ENCODE peak calls at places on chromosomes 2 and 18, in ten cellular contexts. K is HepG2; X is GM06990; A is brain microvascular endothelial cell; C is bronchial epithelial cell; E is heart left ventricle; O is astrocyte of the spinal cord; Z is lower lobe of right lung; H is epithelial cell of proximal tubule; L is CD8-positive, alpha-beta T cell. S is an unnamed sample.
A peak's percentile ranks its signal among the peaks of the same experiment; 100 is the strongest.

GRCh38 chr18:48229445-48230052 is 179.6 kb downstream of the ZBTB7C start:
- DNase-seq in A (no peak), K (no peak), H (no peak), Z (no peak), X (no peak), E (no peak), C (no peak), O (no peak), L (no peak), S (no peak)

GRCh38 chr2:54206596-54206995 is 49.4 kb downstream of the TSPYL6 start:
- DNase-seq in A (peak; percentile 40), C (peak; percentile 35), Z (no peak), O (peak; percentile 64), H (no peak), X (peak; percentile 11), E (no peak), K (peak; percentile 50), L (no peak), S (peak; percentile 27)

GRCh38 chr2:28452534-28453081 is 43.3 kb upstream of the PLB1 start:
- DNase-seq in E (peak; percentile 75), Z (peak; percentile 84), A (peak; percentile 39), K (peak; percentile 58), H (no peak), C (no peak), O (peak; percentile 38), L (peak; percentile 73), X (peak; percentile 39), S (peak; percentile 79)

GRCh38 chr2:200515155-200515554 is 5.3 kb upstream of the KCTD18 start:
- DNase-seq in C (no peak), K (no peak), L (no peak), H (no peak), A (no peak), E (no peak), O (no peak), Z (no peak), X (no peak), S (no peak)

GRCh38 chr2:12219761-12220160 is 473.3 kb downstream of the LPIN1 start:
- DNase-seq in C (no peak), E (no peak), K (no peak), H (no peak), O (no peak), Z (no peak), A (no peak), X (no peak), L (no peak), S (no peak)

GRCh38 chr2:201257941-201258665 is 2.2 kb upstream of the CASP8 start:
- DNase-seq in A (peak; percentile 86), K (peak; percentile 55), X (peak; percentile 84), L (peak; percentile 87), C (peak; percentile 90), E (peak; percentile 71), O (peak; percentile 92), Z (peak; percentile 91), H (peak; percentile 82), S (peak; percentile 71)

GRCh38 chr2:159613515-159614336 is 2.6 kb downstream of the BAZ2B start:
- DNase-seq in Z (no peak), E (no peak), H (no peak), A (no peak), O (peak; percentile 53), C (peak; percentile 52), X (peak; percentile 13), K (no peak), L (no peak), S (no peak)

GRCh38 chr2:215728504-215729065 is 284.8 kb downstream of the MREG start:
- DNase-seq in K (peak; percentile 34), H (no peak), Z (peak; percentile 53), O (peak; percentile 98), E (no peak), A (peak; percentile 97), L (no peak), C (peak; percentile 88), X (peak; percentile 51), S (peak; percentile 48)

GRCh38 chr2:8609357-8609804 is 72.5 kb upstream of the ID2 start:
- DNase-seq in Z (peak; percentile 18), X (no peak), K (peak; percentile 98), E (no peak), H (peak; percentile 46), C (no peak), A (no peak), L (no peak), O (no peak), S (no peak)

GRCh38 chr2:71806432-71806831 is 341.2 kb downstream of the CYP26B1 start:
- DNase-seq in O (no peak), Z (no peak), H (no peak), C (no peak), X (no peak), E (no peak), L (no peak), A (no peak), K (no peak), S (no peak)

GRCh38 chr2:176892818-176893217 is 319.8 kb upstream of the HNRNPA3 start:
- DNase-seq in A (no peak), E (no peak), C (no peak), Z (no peak), X (no peak), O (no peak), K (no peak), L (no peak), H (no peak), S (no peak)

GRCh38 chr2:79105259-79105658 is 15.0 kb upstream of the REG1A start:
- DNase-seq in C (no peak), O (no peak), K (no peak), H (no peak), E (no peak), X (no peak), L (no peak), A (no peak), Z (no peak), S (no peak)
- TF ChIP-seq CTCF in C (no peak), O (no peak), K (no peak), H (no peak), E (no peak), X (no peak), L (no peak), A (no peak), Z (no peak), S (no peak)

DNA sequence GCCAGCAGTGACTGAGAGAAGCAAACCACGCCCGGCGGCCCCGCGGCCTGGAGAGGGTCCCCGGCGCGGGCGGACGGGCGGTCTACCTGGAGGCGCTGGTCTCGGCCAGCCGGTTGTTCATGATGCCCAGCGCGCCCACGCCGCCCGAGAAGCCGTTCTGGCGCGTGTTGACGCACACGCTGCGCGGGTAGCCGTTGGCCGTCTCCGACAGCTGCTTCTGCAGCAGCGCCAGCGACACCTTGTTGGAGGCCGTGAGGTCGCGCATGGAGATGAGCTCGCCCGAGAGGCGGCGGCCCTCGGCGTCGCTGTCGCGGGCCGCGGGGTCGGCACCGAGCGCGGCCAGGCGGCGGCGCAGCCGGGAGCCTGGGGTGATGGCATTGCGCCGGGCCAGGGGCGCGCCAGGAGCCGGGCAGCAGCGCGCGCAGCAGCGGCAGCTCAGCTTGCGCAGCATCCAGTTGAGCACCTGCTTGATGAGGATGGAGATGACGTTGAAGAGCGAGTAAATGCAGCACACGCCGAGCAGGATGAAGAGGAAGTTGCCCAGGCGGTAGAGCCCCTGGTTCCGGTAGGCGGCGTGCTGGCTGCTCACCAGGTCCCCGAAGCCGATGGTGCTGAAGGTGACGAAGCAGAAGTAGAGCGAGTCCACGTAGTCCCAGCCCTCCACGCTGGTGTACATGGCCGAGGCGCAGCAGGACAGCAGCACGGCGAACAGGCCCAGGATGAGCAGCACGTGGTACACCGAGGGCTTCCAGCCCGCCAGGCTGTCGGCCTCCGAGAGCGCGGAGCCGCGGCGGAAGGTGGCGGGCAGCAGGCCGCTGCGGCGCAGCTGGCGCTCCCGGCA is 118.1 kb downstream of the MSH2 start:
- DNase-seq in Z (peak; percentile 68), H (no peak), A (peak; percentile 34), C (peak; percentile 49), E (peak; percentile 51), K (no peak), X (peak; percentile 85), L (peak; percentile 63), O (peak; percentile 52), S (peak; percentile 83)
- TF ChIP-seq CTCF in Z (peak; percentile 24), H (peak; percentile 45), A (peak; percentile 67), C (peak; percentile 45), E (peak; percentile 25), K (no peak), X (peak; percentile 71), L (peak; percentile 25), O (peak; percentile 35), S (peak; percentile 51)

DNA sequence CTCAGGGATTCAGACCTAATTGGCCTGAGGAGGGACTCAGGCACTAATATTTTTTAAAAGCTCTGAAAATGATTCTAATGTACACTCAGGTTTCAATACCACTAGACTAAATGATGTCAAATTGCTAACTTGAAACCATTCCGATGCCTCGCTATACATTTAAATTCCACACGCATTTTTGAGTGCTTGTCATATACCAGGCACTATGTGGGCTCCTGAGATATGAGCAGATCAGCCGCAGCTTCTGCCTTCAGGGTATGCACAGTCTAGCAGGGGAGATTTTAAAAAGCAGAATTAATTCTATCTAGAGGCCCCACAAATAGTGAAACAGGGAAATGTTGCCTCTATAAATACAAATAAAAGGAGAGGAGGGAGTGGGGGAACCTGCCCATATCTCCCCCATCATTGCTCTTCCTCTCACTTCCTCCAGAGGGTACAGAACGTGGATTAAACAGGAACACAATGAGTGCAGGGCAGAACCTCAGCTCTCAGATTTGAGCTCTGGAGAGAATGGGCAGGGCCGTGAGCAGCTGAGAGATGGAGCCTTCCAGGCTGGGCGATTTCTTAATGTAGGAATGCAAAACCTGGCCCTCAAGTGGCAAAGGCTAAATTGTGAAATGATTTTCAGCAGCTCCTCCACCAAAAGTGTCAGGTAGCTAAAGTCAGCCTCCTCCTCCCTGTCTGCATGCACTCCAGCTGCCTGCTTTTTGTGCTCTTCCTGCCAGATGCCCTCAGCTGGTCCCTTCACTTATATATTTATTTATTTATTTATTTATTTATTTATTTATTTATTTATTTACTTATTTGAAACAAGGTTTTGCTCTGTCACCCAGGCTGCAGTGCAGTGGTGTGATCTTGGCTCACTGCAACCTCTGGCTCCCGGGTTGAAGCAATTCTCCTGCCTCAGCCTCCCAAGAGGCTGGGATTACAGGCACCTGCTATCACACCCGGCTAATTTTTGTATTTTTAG is 24.6 kb upstream of the LBH start:
- DNase-seq in X (no peak), L (no peak), O (no peak), Z (no peak), E (no peak), H (no peak), A (no peak), C (no peak), K (no peak), S (no peak)
- TF ChIP-seq CTCF in X (no peak), L (no peak), O (no peak), Z (no peak), E (no peak), H (no peak), A (no peak), C (no peak), K (no peak), S (no peak)

GRCh38 chr2:79275863-79276262 is 116.3 kb upstream of the REG3A start:
- DNase-seq in C (no peak), A (no peak), K (no peak), X (no peak), L (no peak), Z (no peak), E (no peak), H (no peak), O (no peak), S (no peak)

GRCh38 chr2:79272616-79273015 is 113.1 kb upstream of the REG3A start:
- DNase-seq in E (no peak), Z (no peak), A (no peak), O (no peak), X (no peak), K (no peak), H (no peak), C (no peak), L (no peak), S (no peak)

GRCh38 chr2:79271456-79271855 is 111.9 kb upstream of the REG3A start:
- DNase-seq in X (no peak), A (no peak), H (no peak), L (no peak), C (no peak), Z (no peak), O (no peak), K (no peak), E (no peak), S (no peak)

GRCh38 chr2:79275197-79275596 is 115.6 kb upstream of the REG3A start:
- DNase-seq in Z (no peak), L (no peak), C (no peak), K (no peak), A (no peak), O (no peak), X (no peak), H (no peak), E (no peak), S (no peak)
- TF ChIP-seq CTCF in Z (no peak), L (no peak), C (no peak), K (no peak), A (no peak), O (no peak), X (no peak), H (no peak), E (no peak), S (no peak)

S was measured in GM10248.